ENCODE peak calls at places on chromosomes 5 and 9, in nine cellular contexts. One of them, this sample, is unnamed.

GRCh38 chr9:13113201-13113600 is 166.3 kb downstream of the MPDZ start:
- DNase-seq in GM20000: no peak
- DNase-seq in GM04504: peak; percentile 58
- DNase-seq in substantia nigra: no peak
- DNase-seq in GM12878: no peak
- DNase-seq in psoas muscle: no peak
- DNase-seq in HCEC 1CT: peak; percentile 79
- DNase-seq in adrenal gland: no peak
- DNase-seq in HCT116: no peak
- DNase-seq in this sample: peak; percentile 16

GRCh38 chr9:98369896-98370295 is 114.4 kb upstream of the TBC1D2 start:
- DNase-seq in HCT116: no peak
- DNase-seq in adrenal gland: no peak
- DNase-seq in HCEC 1CT: no peak
- DNase-seq in GM20000: no peak
- DNase-seq in GM04504: no peak
- DNase-seq in substantia nigra: no peak
- DNase-seq in psoas muscle: no peak
- DNase-seq in GM12878: no peak
- DNase-seq in this sample: no peak

GRCh38 chr9:127586537-127586936 is 25.5 kb upstream of the STXBP1 start:
- DNase-seq in GM04504: no peak
- DNase-seq in GM12878: no peak
- DNase-seq in GM20000: peak; percentile 67
- DNase-seq in adrenal gland: peak; percentile 82
- DNase-seq in HCEC 1CT: peak; percentile 77
- DNase-seq in substantia nigra: peak; percentile 77
- DNase-seq in psoas muscle: peak; percentile 72
- DNase-seq in HCT116: no peak
- DNase-seq in this sample: no peak

GRCh38 chr9:124766815-124767554 is 4.1 kb downstream of the NR6A1 start:
- DNase-seq in GM20000: no peak
- DNase-seq in psoas muscle: no peak
- DNase-seq in substantia nigra: no peak
- DNase-seq in GM04504: no peak
- DNase-seq in adrenal gland: no peak
- DNase-seq in HCT116: no peak
- DNase-seq in HCEC 1CT: peak; percentile 21
- DNase-seq in GM12878: no peak
- DNase-seq in this sample: no peak

GRCh38 chr5:138653502-138653901 is 78.3 kb upstream of the HSPA9 start:
- DNase-seq in substantia nigra: peak; percentile 40
- DNase-seq in GM04504: no peak
- DNase-seq in psoas muscle: no peak
- DNase-seq in adrenal gland: no peak
- DNase-seq in GM12878: no peak
- DNase-seq in GM20000: no peak
- DNase-seq in HCT116: peak; percentile 18
- DNase-seq in HCEC 1CT: peak; percentile 51
- DNase-seq in this sample: no peak

GRCh38 chr9:134534661-134535080 is 106.9 kb upstream of the COL5A1 start:
- DNase-seq in substantia nigra: no peak
- DNase-seq in psoas muscle: no peak
- DNase-seq in adrenal gland: no peak
- DNase-seq in HCEC 1CT: peak; percentile 41
- DNase-seq in GM04504: no peak
- DNase-seq in GM12878: no peak
- DNase-seq in HCT116: no peak
- DNase-seq in GM20000: no peak
- DNase-seq in this sample: no peak

GRCh38 chr5:179266291-179267070 is 78.8 kb downstream of the ADAMTS2 start:
- DNase-seq in GM20000: no peak
- DNase-seq in GM04504: no peak
- DNase-seq in HCT116: no peak
- DNase-seq in HCEC 1CT: no peak
- DNase-seq in GM12878: no peak
- DNase-seq in adrenal gland: peak; percentile 9
- DNase-seq in psoas muscle: peak; percentile 16
- DNase-seq in substantia nigra: no peak
- DNase-seq in this sample: no peak

GRCh38 chr9:23769307-23769935 is 56.6 kb downstream of the ELAVL2 start:
- DNase-seq in HCT116: no peak
- DNase-seq in GM12878: no peak
- DNase-seq in HCEC 1CT: no peak
- DNase-seq in GM04504: peak; percentile 42
- DNase-seq in psoas muscle: no peak
- DNase-seq in substantia nigra: no peak
- DNase-seq in adrenal gland: no peak
- DNase-seq in GM20000: no peak
- DNase-seq in this sample: peak; percentile 30

GRCh38 chr5:42228279-42228678 is 195.0 kb upstream of the GHR start:
- DNase-seq in GM20000: no peak
- DNase-seq in HCEC 1CT: no peak
- DNase-seq in HCT116: no peak
- DNase-seq in substantia nigra: no peak
- DNase-seq in psoas muscle: no peak
- DNase-seq in adrenal gland: no peak
- DNase-seq in GM04504: no peak
- DNase-seq in GM12878: no peak
- DNase-seq in this sample: no peak

GRCh38 chr9:121642758-121643157 is 8.7 kb upstream of the DAB2IP start:
- DNase-seq in adrenal gland: no peak
- DNase-seq in HCEC 1CT: no peak
- DNase-seq in GM20000: no peak
- DNase-seq in GM12878: no peak
- DNase-seq in substantia nigra: no peak
- DNase-seq in HCT116: no peak
- DNase-seq in psoas muscle: no peak
- DNase-seq in GM04504: no peak
- DNase-seq in this sample: no peak

GRCh38 chr9:120768247-120768646 is 25.0 kb downstream of the FBXW2 start:
- DNase-seq in HCEC 1CT: no peak
- DNase-seq in psoas muscle: no peak
- DNase-seq in substantia nigra: no peak
- DNase-seq in adrenal gland: no peak
- DNase-seq in GM20000: no peak
- DNase-seq in GM12878: no peak
- DNase-seq in GM04504: no peak
- DNase-seq in HCT116: no peak
- DNase-seq in this sample: no peak

GRCh38 chr5:53360811-53361210 is 119.6 kb upstream of the FST start:
- DNase-seq in GM20000: no peak
- DNase-seq in adrenal gland: no peak
- DNase-seq in GM04504: peak; percentile 38
- DNase-seq in GM12878: no peak
- DNase-seq in substantia nigra: no peak
- DNase-seq in HCEC 1CT: peak; percentile 96
- DNase-seq in HCT116: peak; percentile 4
- DNase-seq in psoas muscle: no peak
- DNase-seq in this sample: peak; percentile 53

GRCh38 chr5:81633916-81634315 is 117.0 kb downstream of the SSBP2 start:
- DNase-seq in HCT116: no peak
- DNase-seq in adrenal gland: no peak
- DNase-seq in GM20000: no peak
- DNase-seq in HCEC 1CT: no peak
- DNase-seq in GM04504: no peak
- DNase-seq in GM12878: no peak
- DNase-seq in psoas muscle: no peak
- DNase-seq in substantia nigra: no peak
- DNase-seq in this sample: no peak

GRCh38 chr5:38925154-38925925 is 79.5 kb downstream of the OSMR start:
- DNase-seq in GM20000: no peak
- DNase-seq in GM12878: no peak
- DNase-seq in HCT116: no peak
- DNase-seq in GM04504: peak; percentile 30
- DNase-seq in psoas muscle: no peak
- DNase-seq in adrenal gland: no peak
- DNase-seq in HCEC 1CT: peak; percentile 71
- DNase-seq in substantia nigra: no peak
- DNase-seq in this sample: peak; percentile 20

GRCh38 chr9:38046669-38047300 is 22.2 kb downstream of the SHB start:
- DNase-seq in GM12878: no peak
- DNase-seq in adrenal gland: no peak
- DNase-seq in GM20000: no peak
- DNase-seq in HCEC 1CT: peak; percentile 38
- DNase-seq in HCT116: peak; percentile 77
- DNase-seq in GM04504: peak; percentile 72
- DNase-seq in substantia nigra: no peak
- DNase-seq in psoas muscle: no peak
- DNase-seq in this sample: no peak

GRCh38 chr5:113608113-113608551 is 94.6 kb downstream of the YTHDC2 start:
- DNase-seq in substantia nigra: no peak
- DNase-seq in GM20000: no peak
- DNase-seq in GM04504: no peak
- DNase-seq in psoas muscle: no peak
- DNase-seq in HCT116: no peak
- DNase-seq in adrenal gland: no peak
- DNase-seq in GM12878: no peak
- DNase-seq in HCEC 1CT: peak; percentile 15
- DNase-seq in this sample: no peak

GRCh38 chr5:26329562-26330189 is 708.7 kb downstream of the CDH9 start:
- DNase-seq in GM12878: no peak
- DNase-seq in substantia nigra: no peak
- DNase-seq in psoas muscle: no peak
- DNase-seq in adrenal gland: no peak
- DNase-seq in HCT116: no peak
- DNase-seq in HCEC 1CT: peak; percentile 2
- DNase-seq in GM04504: no peak
- DNase-seq in GM20000: no peak
- DNase-seq in this sample: no peak

GRCh38 chr9:87725900-87726709 is at the start of gene CTSL:
- DNase-seq in GM12878: no peak
- DNase-seq in GM04504: peak; percentile 71
- DNase-seq in psoas muscle: peak; percentile 94
- DNase-seq in HCT116: peak; percentile 59
- DNase-seq in HCEC 1CT: peak; percentile 87
- DNase-seq in GM20000: peak; percentile 35
- DNase-seq in adrenal gland: peak; percentile 94
- DNase-seq in substantia nigra: peak; percentile 96
- DNase-seq in this sample: no peak

GRCh38 chr5:127697894-127698600 is 5.1 kb upstream of the CCDC192 start:
- DNase-seq in adrenal gland: no peak
- DNase-seq in GM04504: no peak
- DNase-seq in substantia nigra: no peak
- DNase-seq in GM20000: no peak
- DNase-seq in HCT116: peak; percentile 60
- DNase-seq in HCEC 1CT: no peak
- DNase-seq in psoas muscle: no peak
- DNase-seq in GM12878: no peak
- DNase-seq in this sample: no peak

GRCh38 chr9:95030920-95031662 is 286.4 kb downstream of the FANCC start:
- DNase-seq in GM20000: no peak
- DNase-seq in HCEC 1CT: no peak
- DNase-seq in psoas muscle: no peak
- DNase-seq in adrenal gland: no peak
- DNase-seq in substantia nigra: no peak
- DNase-seq in GM04504: no peak
- DNase-seq in GM12878: no peak
- DNase-seq in HCT116: no peak
- DNase-seq in this sample: no peak

GRCh38 chr9:125681657-125682056 is 25.4 kb downstream of the MAPKAP1 start:
- DNase-seq in GM20000: no peak
- DNase-seq in substantia nigra: no peak
- DNase-seq in psoas muscle: no peak
- DNase-seq in adrenal gland: no peak
- DNase-seq in HCT116: no peak
- DNase-seq in GM04504: no peak
- DNase-seq in HCEC 1CT: no peak
- DNase-seq in GM12878: no peak
- DNase-seq in this sample: no peak

GRCh38 chr9:128629136-128629535 is 27.5 kb downstream of the DYNC2I2 start:
- DNase-seq in GM12878: no peak
- DNase-seq in GM20000: no peak
- DNase-seq in substantia nigra: no peak
- DNase-seq in psoas muscle: no peak
- DNase-seq in HCT116: no peak
- DNase-seq in HCEC 1CT: no peak
- DNase-seq in adrenal gland: no peak
- DNase-seq in GM04504: no peak
- DNase-seq in this sample: no peak

GRCh38 chr9:16809912-16810610 is 60.4 kb downstream of the BNC2 start:
- DNase-seq in GM20000: no peak
- DNase-seq in adrenal gland: no peak
- DNase-seq in substantia nigra: no peak
- DNase-seq in HCT116: no peak
- DNase-seq in GM04504: no peak
- DNase-seq in psoas muscle: no peak
- DNase-seq in GM12878: no peak
- DNase-seq in HCEC 1CT: no peak
- DNase-seq in this sample: no peak

GRCh38 chr9:35945341-35946018 is 12.5 kb downstream of the OR2S2 start:
- DNase-seq in GM04504: peak; percentile 64
- DNase-seq in substantia nigra: peak; percentile 74
- DNase-seq in adrenal gland: peak; percentile 78
- DNase-seq in HCEC 1CT: peak; percentile 93
- DNase-seq in GM12878: no peak
- DNase-seq in HCT116: peak; percentile 81
- DNase-seq in psoas muscle: peak; percentile 86
- DNase-seq in GM20000: peak; percentile 62
- DNase-seq in this sample: peak; percentile 63

GRCh38 chr5:83265318-83265717 is 188.0 kb downstream of the XRCC4 start:
- DNase-seq in psoas muscle: no peak
- DNase-seq in GM20000: no peak
- DNase-seq in GM12878: no peak
- DNase-seq in GM04504: no peak
- DNase-seq in substantia nigra: no peak
- DNase-seq in adrenal gland: no peak
- DNase-seq in HCEC 1CT: peak; percentile 13
- DNase-seq in HCT116: no peak
- DNase-seq in this sample: no peak

GRCh38 chr5:106481375-106481774 is 1189.4 kb downstream of the EFNA5 start:
- DNase-seq in HCT116: no peak
- DNase-seq in GM04504: no peak
- DNase-seq in adrenal gland: no peak
- DNase-seq in HCEC 1CT: no peak
- DNase-seq in substantia nigra: no peak
- DNase-seq in GM20000: no peak
- DNase-seq in psoas muscle: no peak
- DNase-seq in GM12878: no peak
- DNase-seq in this sample: no peak

GRCh38 chr5:142888469-142889085 is 118.4 kb downstream of the ARHGAP26 start:
- DNase-seq in GM04504: no peak
- DNase-seq in adrenal gland: no peak
- DNase-seq in GM12878: no peak
- DNase-seq in HCEC 1CT: peak; percentile 60
- DNase-seq in psoas muscle: no peak
- DNase-seq in HCT116: no peak
- DNase-seq in substantia nigra: no peak
- DNase-seq in GM20000: peak; percentile 27
- DNase-seq in this sample: no peak

GRCh38 chr5:116454417-116454927 is 120.2 kb downstream of the SEMA6A start:
- DNase-seq in HCEC 1CT: peak; percentile 59
- DNase-seq in GM20000: peak; percentile 77
- DNase-seq in GM12878: peak; percentile 63
- DNase-seq in GM04504: peak; percentile 83
- DNase-seq in adrenal gland: no peak
- DNase-seq in psoas muscle: no peak
- DNase-seq in substantia nigra: no peak
- DNase-seq in HCT116: no peak
- DNase-seq in this sample: peak; percentile 78

GRCh38 chr5:67246108-67246507 is 49.5 kb upstream of the CD180 start:
- DNase-seq in HCT116: peak; percentile 53
- DNase-seq in GM04504: peak; percentile 42
- DNase-seq in GM12878: peak; percentile 19
- DNase-seq in substantia nigra: no peak
- DNase-seq in psoas muscle: no peak
- DNase-seq in GM20000: peak; percentile 28
- DNase-seq in adrenal gland: no peak
- DNase-seq in HCEC 1CT: peak; percentile 70
- DNase-seq in this sample: peak; percentile 68

GRCh38 chr5:163281512-163281911 is 155.9 kb upstream of the CCNG1 start:
- DNase-seq in GM04504: no peak
- DNase-seq in substantia nigra: no peak
- DNase-seq in HCEC 1CT: no peak
- DNase-seq in GM12878: no peak
- DNase-seq in adrenal gland: no peak
- DNase-seq in HCT116: no peak
- DNase-seq in GM20000: no peak
- DNase-seq in psoas muscle: no peak
- DNase-seq in this sample: no peak

GRCh38 chr9:123406016-123406415 is 50.0 kb downstream of the CRB2 start:
- DNase-seq in adrenal gland: no peak
- DNase-seq in GM12878: no peak
- DNase-seq in GM04504: no peak
- DNase-seq in substantia nigra: no peak
- DNase-seq in HCEC 1CT: no peak
- DNase-seq in HCT116: no peak
- DNase-seq in psoas muscle: no peak
- DNase-seq in GM20000: no peak
- DNase-seq in this sample: no peak